ENCODE peak calls at places on chromosomes 6 and 20, in seven cellular contexts. K is CD8-positive, alpha-beta memory T cell; X is neuronal stem cell; A is HCT116; W is pancreas; E is cardiac muscle cell; R is heart right ventricle. I is an unnamed sample. For H3K4me1, the result is how much of the 10 kb centered on the place peaks cover.

GRCh38 chr6:89797317-89797716 is 22.3 kb downstream of the MDN1 start:
- DNase-seq in K (no peak), X (no peak), A (no peak), W (no peak), E (peak), R (no peak), I (peak)

GRCh38 chr6:106773482-106773881 is 144.1 kb downstream of the QRSL1 start:
- DNase-seq in K (no peak), X (no peak), A (no peak), W (no peak), E (no peak), R (no peak), I (no peak)

GRCh38 chr6:111812080-111813038 is 60.9 kb downstream of the FYN start:
- DNase-seq in K (no peak), X (no peak), A (no peak), W (no peak), E (no peak), R (no peak), I (no peak)

GRCh38 chr20:3698511-3699436 is 13.6 kb downstream of the SIGLEC1 start:
- DNase-seq in K (no peak), X (no peak), A (no peak), W (no peak), E (no peak), R (no peak), I (no peak)

GRCh38 chr6:25601797-25602679 is 50.0 kb upstream of the SCGN start:
- DNase-seq in K (no peak), X (peak), A (peak), W (no peak), E (peak), R (no peak), I (no peak)

GRCh38 chr6:163165922-163166321 is 248.6 kb upstream of the QKI start:
- DNase-seq in K (no peak), X (no peak), A (no peak), W (no peak), E (no peak), R (no peak), I (no peak)

GRCh38 chr6:16498237-16498636 is 259.9 kb downstream of the GMPR start:
- DNase-seq in K (no peak), X (no peak), A (no peak), W (no peak), E (no peak), R (no peak), I (no peak)

GRCh38 chr6:55980627-55981211 is 105.3 kb upstream of the BMP5 start:
- DNase-seq in K (no peak), X (peak), A (peak), W (no peak), E (peak), R (no peak), I (no peak)

GRCh38 chr6:13286185-13286584 is 42.2 kb downstream of the TBC1D7 start:
- DNase-seq in K (no peak), X (no peak), A (no peak), W (no peak), E (no peak), R (no peak), I (peak)

GRCh38 chr6:1479095-1479494 is 89.7 kb downstream of the FOXF2 start:
- DNase-seq in K (no peak), X (no peak), A (no peak), W (no peak), E (peak), R (no peak), I (no peak)

GRCh38 chr20:38833154-38833856 is 27.8 kb downstream of the PPP1R16B start:
- DNase-seq in K (no peak), X (no peak), A (no peak), W (no peak), E (no peak), R (no peak), I (no peak)

GRCh38 chr20:46367967-46368901 is 38.2 kb downstream of the ELMO2 start:
- DNase-seq in K (no peak), X (no peak), A (no peak), W (no peak), E (no peak), R (no peak), I (no peak)

GRCh38 chr6:2103644-2104523 is 141.5 kb downstream of the GMDS start:
- DNase-seq in K (no peak), X (no peak), A (peak), W (no peak), E (peak), R (no peak), I (peak)

GRCh38 chr20:49210101-49210749 is 9.0 kb upstream of the DDX27 start:
- DNase-seq in K (no peak), X (no peak), A (no peak), W (no peak), E (no peak), R (no peak), I (no peak)

GRCh38 chr20:19958923-19959322 is 58.2 kb upstream of the NAA20 start:
- DNase-seq in K (no peak), X (no peak), A (no peak), W (no peak), E (no peak), R (no peak), I (no peak)

GRCh38 chr6:16669227-16669626 is 92.0 kb downstream of the ATXN1 start:
- DNase-seq in K (peak), X (no peak), A (peak), W (no peak), E (peak), R (no peak), I (no peak)

GRCh38 chr20:40054311-40054710 is 634.7 kb downstream of the MAFB start:
- DNase-seq in K (no peak), X (no peak), A (no peak), W (no peak), E (no peak), R (no peak), I (no peak)
- H3K4me1 ChIP-seq in K (under half), X (under half), A (under half), W (under half), E (under half), R (under half), I (under half)

GRCh38 chr20:60695223-60695622 is 556.8 kb upstream of the CDH4 start:
- DNase-seq in K (no peak), X (no peak), A (no peak), W (no peak), E (peak), R (no peak), I (no peak)

GRCh38 chr20:60697252-60697651 is 554.8 kb upstream of the CDH4 start:
- DNase-seq in K (no peak), X (no peak), A (no peak), W (no peak), E (no peak), R (no peak), I (no peak)

GRCh38 chr20:60694763-60695162 is 557.3 kb upstream of the CDH4 start:
- DNase-seq in K (no peak), X (no peak), A (no peak), W (no peak), E (no peak), R (no peak), I (no peak)

GRCh38 chr20:60691966-60692615 is 560.0 kb upstream of the CDH4 start:
- DNase-seq in K (no peak), X (no peak), A (no peak), W (no peak), E (no peak), R (no peak), I (no peak)

GRCh38 chr20:60693513-60694133 is 558.4 kb upstream of the CDH4 start:
- DNase-seq in K (no peak), X (no peak), A (no peak), W (no peak), E (no peak), R (no peak), I (no peak)
- H3K27ac ChIP-seq in K (no peak), X (no peak), A (no peak), W (no peak), E (no peak), R (no peak), I (no peak)

GRCh38 chr20:35303382-35303734 is 11.1 kb upstream of the FAM83C start:
- DNase-seq in K (no peak), X (no peak), A (no peak), W (no peak), E (no peak), R (no peak), I (no peak)
- H3K4me1 ChIP-seq in K (under half), X (under half), A (under half), W (under half), E (under half), R (under half), I (under half)

GRCh38 chr6:41449399-41450245 is 96.6 kb upstream of the FOXP4 start:
- DNase-seq in K (no peak), X (no peak), A (no peak), W (peak), E (peak), R (peak), I (no peak)

GRCh38 chr6:41451515-41452163 is 94.5 kb upstream of the FOXP4 start:
- DNase-seq in K (no peak), X (no peak), A (no peak), W (no peak), E (peak), R (peak), I (peak)

GRCh38 chr6:41450581-41450980 is 95.6 kb upstream of the FOXP4 start:
- DNase-seq in K (no peak), X (no peak), A (no peak), W (no peak), E (no peak), R (no peak), I (no peak)

GRCh38 chr6:41452763-41453162 is 93.4 kb upstream of the FOXP4 start:
- DNase-seq in K (no peak), X (no peak), A (no peak), W (no peak), E (no peak), R (no peak), I (no peak)

GRCh38 chr6:41451039-41451438 is 95.1 kb upstream of the FOXP4 start:
- DNase-seq in K (no peak), X (no peak), A (no peak), W (no peak), E (no peak), R (peak), I (no peak)
- H3K27ac ChIP-seq in K (no peak), X (no peak), A (no peak), W (no peak), E (peak), R (peak), I (peak)

GRCh38 chr20:35673884-35674283 is 9.2 kb upstream of the CPNE1 start:
- DNase-seq in K (no peak), X (no peak), A (no peak), W (no peak), E (no peak), R (no peak), I (no peak)
- H3K4me1 ChIP-seq in K (under half), X (under half), A (under half), W (under half), E (under half), R (under half), I (under half)

DNA sequence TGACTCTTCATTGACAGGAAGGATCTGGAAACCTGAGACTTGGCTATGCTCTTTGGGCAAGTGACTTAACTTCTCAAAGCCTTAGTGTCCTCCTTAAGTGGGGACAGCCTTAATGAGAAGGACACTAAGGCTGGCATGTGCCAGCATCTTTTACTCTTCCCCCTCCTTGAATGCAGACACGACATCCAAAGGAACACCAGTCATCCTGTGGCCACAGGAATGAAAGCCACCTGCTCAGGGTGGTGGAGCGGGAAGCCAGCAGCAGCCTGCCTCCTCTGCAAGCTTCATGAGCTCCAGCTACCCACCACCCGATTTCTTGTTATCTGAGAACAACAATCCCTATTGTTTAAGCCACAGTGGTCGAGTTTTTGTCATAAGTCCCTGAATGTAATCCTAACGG is 44.5 kb downstream of the TMEM14B start:
- DNase-seq in K (no peak), X (no peak), A (no peak), W (no peak), E (no peak), R (no peak), I (no peak)
- H3K27ac ChIP-seq in K (no peak), X (no peak), A (no peak), W (no peak), E (no peak), R (no peak), I (no peak)

GRCh38 chr6:150641398-150642139 is 41.9 kb downstream of the PLEKHG1 start:
- DNase-seq in K (no peak), X (no peak), A (no peak), W (no peak), E (no peak), R (no peak), I (no peak)

GRCh38 chr6:150647051-150647450 is 47.4 kb downstream of the PLEKHG1 start:
- DNase-seq in K (no peak), X (no peak), A (no peak), W (no peak), E (no peak), R (no peak), I (no peak)

GRCh38 chr6:150651808-150652473 is 52.3 kb downstream of the PLEKHG1 start:
- DNase-seq in K (no peak), X (no peak), A (no peak), W (no peak), E (no peak), R (no peak), I (no peak)

GRCh38 chr6:150640556-150641206 is 41.0 kb downstream of the PLEKHG1 start:
- DNase-seq in K (no peak), X (no peak), A (no peak), W (no peak), E (no peak), R (no peak), I (no peak)

DNA sequence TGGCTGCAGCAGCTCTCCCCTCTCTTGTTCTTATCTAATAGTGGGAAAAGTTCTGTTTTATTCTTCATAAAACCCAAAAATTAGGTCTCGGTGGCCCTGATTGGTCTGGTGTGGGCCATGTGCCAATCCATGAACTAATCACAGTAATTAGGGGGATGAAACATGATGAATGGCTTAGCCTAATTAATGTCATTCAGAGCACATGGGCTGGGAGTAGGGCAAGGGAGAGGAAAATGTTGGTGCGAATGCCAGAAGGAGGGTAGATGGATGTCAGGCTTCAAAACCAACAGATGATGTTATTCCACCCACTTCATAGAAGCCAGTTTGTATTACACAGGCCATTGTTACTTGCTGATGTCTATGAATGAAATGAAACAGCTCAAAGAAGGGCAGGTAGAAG is 46.5 kb downstream of the PLEKHG1 start:
- DNase-seq in K (no peak), X (no peak), A (no peak), W (no peak), E (no peak), R (no peak), I (no peak)
- H3K4me1 ChIP-seq in K (under half), X (under half), A (under half), W (under half), E (under half), R (under half), I (under half)

GRCh38 chr6:94045473-94045872 is 626.1 kb upstream of the EPHA7 start:
- DNase-seq in K (no peak), X (peak), A (no peak), W (no peak), E (no peak), R (no peak), I (no peak)
- H3K27ac ChIP-seq in K (no peak), X (peak), A (no peak), W (no peak), E (no peak), R (no peak), I (no peak)